ENCODE peak calls at places on chromosomes 1 and 21, in nine cellular contexts. A is IMR-90; Q is tibial nerve; H is SJSA1; W is effector memory CD4-positive, alpha-beta T cell; D is mesendoderm; M is naive thymus-derived CD4-positive, alpha-beta T cell; B is neural progenitor cell; S is esophagus squamous epithelium. O is an unnamed sample.

GRCh38 chr1:214022810-214023425 is 35.1 kb downstream of the PROX1 start:
- DNase-seq in A (no peak), W (no peak), B (no peak), M (no peak), Q (no peak), H (no peak), S (no peak), D (no peak), O (no peak)

GRCh38 chr1:63721531-63722189 is 52.2 kb upstream of the ROR1 start:
- DNase-seq in B (no peak), S (no peak), D (no peak), M (no peak), A (peak), H (no peak), W (no peak), Q (no peak), O (no peak)

GRCh38 chr1:10941891-10942541 is 70.4 kb upstream of the TARDBP start:
- DNase-seq in Q (peak), A (no peak), W (peak), S (no peak), M (peak), H (peak), B (peak), D (peak), O (peak)

GRCh38 chr1:241888232-241888631 is 40.2 kb downstream of the EXO1 start:
- DNase-seq in A (peak), H (no peak), M (no peak), D (no peak), W (no peak), Q (no peak), B (no peak), S (no peak), O (no peak)

GRCh38 chr1:90384152-90384650 is 332.9 kb downstream of the BARHL2 start:
- DNase-seq in A (no peak), D (peak), B (no peak), M (no peak), Q (no peak), S (no peak), W (no peak), H (no peak), O (no peak)

GRCh38 chr21:28227881-28228623 is 764.6 kb downstream of the LTN1 start:
- DNase-seq in D (no peak), B (no peak), A (peak), S (no peak), M (no peak), W (no peak), Q (no peak), H (no peak), O (no peak)

GRCh38 chr1:165697491-165697880 is 876 bp downstream of the ALDH9A1 start:
- DNase-seq in Q (no peak), S (no peak), B (peak), A (no peak), H (no peak), M (no peak), D (no peak), W (no peak), O (no peak)

GRCh38 chr1:32767641-32768040 is 49.5 kb downstream of the YARS1 start:
- DNase-seq in M (no peak), A (peak), D (no peak), S (no peak), W (no peak), Q (no peak), H (no peak), B (no peak), O (no peak)

GRCh38 chr1:35777109-35777508 is 7.3 kb upstream of the CLSPN start:
- DNase-seq in A (no peak), W (no peak), S (no peak), B (no peak), H (no peak), M (no peak), Q (no peak), D (no peak), O (no peak)

GRCh38 chr1:75276385-75276784 is 142.2 kb downstream of the LHX8 start:
- DNase-seq in D (no peak), Q (no peak), B (no peak), H (no peak), M (no peak), W (no peak), S (no peak), A (no peak), O (no peak)

GRCh38 chr1:99782920-99783319 is 16.5 kb upstream of the FRRS1 start:
- DNase-seq in H (no peak), A (no peak), B (no peak), Q (no peak), D (no peak), S (no peak), W (no peak), M (no peak), O (no peak)

GRCh38 chr1:32215629-32216505 is 6.3 kb downstream of the TMEM234 start:
- DNase-seq in H (peak), S (no peak), A (peak), D (peak), W (peak), B (peak), M (peak), Q (peak), O (peak)

GRCh38 chr1:169874229-169874628 is 19.5 kb downstream of the SCYL3 start:
- DNase-seq in S (no peak), D (no peak), Q (no peak), H (no peak), A (peak), W (no peak), B (no peak), M (no peak), O (no peak)

GRCh38 chr1:248372394-248372793 is 3.2 kb upstream of the OR2T6 start:
- DNase-seq in S (no peak), Q (no peak), D (no peak), W (no peak), B (no peak), H (no peak), A (no peak), M (peak), O (no peak)

GRCh38 chr1:234897754-234898454 is 230.7 kb downstream of the TOMM20 start:
- DNase-seq in H (no peak), W (no peak), D (no peak), Q (no peak), A (no peak), B (no peak), M (no peak), S (no peak), O (no peak)

GRCh38 chr1:175863291-175864050 is 120.1 kb upstream of the TNR start:
- DNase-seq in S (no peak), M (no peak), B (no peak), A (no peak), W (no peak), D (no peak), Q (no peak), H (no peak), O (no peak)

GRCh38 chr21:43884012-43884860 is 19.2 kb downstream of the AGPAT3 start:
- DNase-seq in B (peak), Q (no peak), S (no peak), A (no peak), D (peak), W (no peak), H (peak), M (no peak), O (no peak)

GRCh38 chr1:203636306-203636705 is 9.7 kb downstream of the ATP2B4 start:
- DNase-seq in S (no peak), D (no peak), W (no peak), B (no peak), H (no peak), A (peak), Q (no peak), M (no peak), O (peak)

GRCh38 chr1:56355422-56355821 is 223.9 kb downstream of the PLPP3 start:
- DNase-seq in D (no peak), Q (no peak), S (no peak), M (no peak), W (no peak), A (no peak), B (no peak), H (no peak), O (no peak)

GRCh38 chr1:248618878-248619277 is 16.0 kb downstream of the OR2T11 start:
- DNase-seq in H (no peak), D (peak), Q (peak), S (no peak), W (no peak), M (peak), A (peak), B (no peak), O (peak)

GRCh38 chr1:85282424-85282823 is 6.0 kb upstream of the BCL10 start:
- DNase-seq in D (peak), B (peak), A (no peak), M (no peak), Q (no peak), W (no peak), S (no peak), H (no peak), O (no peak)

GRCh38 chr1:94660994-94661393 is 119.4 kb upstream of the F3 start:
- DNase-seq in W (no peak), S (no peak), H (no peak), M (no peak), D (peak), Q (no peak), A (peak), B (peak), O (no peak)

GRCh38 chr1:47388548-47389238 is 27.4 kb upstream of the FOXE3 start:
- DNase-seq in D (peak), A (peak), H (peak), M (no peak), Q (peak), W (no peak), S (no peak), B (peak), O (peak)

GRCh38 chr1:63611231-63611630 is 18.0 kb downstream of the PGM1 start:
- DNase-seq in S (no peak), Q (no peak), D (peak), W (no peak), M (no peak), A (peak), H (no peak), B (peak), O (no peak)

GRCh38 chr1:95408506-95409136 is 174.6 kb downstream of the RWDD3 start:
- DNase-seq in D (peak), W (no peak), B (peak), A (no peak), S (no peak), H (no peak), M (no peak), Q (no peak), O (no peak)

GRCh38 chr21:37071561-37072238 is 1.2 kb downstream of the PIGP start:
- DNase-seq in S (no peak), B (peak), D (peak), M (no peak), W (no peak), H (peak), A (peak), Q (peak), O (peak)

GRCh38 chr1:47527653-47528272 is 89.9 kb downstream of the FOXD2 start:
- DNase-seq in A (no peak), Q (no peak), M (no peak), S (no peak), D (peak), W (no peak), H (no peak), B (peak), O (no peak)

GRCh38 chr1:95353185-95353584 is 119.2 kb downstream of the RWDD3 start:
- DNase-seq in W (no peak), D (no peak), S (no peak), B (no peak), A (no peak), H (no peak), Q (no peak), M (no peak), O (no peak)

GRCh38 chr1:109902204-109902985 is 8.3 kb upstream of the CSF1 start:
- DNase-seq in A (no peak), M (no peak), Q (no peak), S (no peak), H (no peak), W (no peak), D (peak), B (no peak), O (no peak)

GRCh38 chr1:92992066-92992465 is 30.8 kb upstream of the DIPK1A start:
- DNase-seq in Q (no peak), M (no peak), D (no peak), A (peak), W (no peak), S (no peak), H (no peak), B (no peak), O (no peak)

GRCh38 chr1:108000620-108001105 is 35.7 kb upstream of the VAV3 start:
- DNase-seq in Q (peak), A (peak), W (no peak), D (no peak), H (peak), M (no peak), S (no peak), B (no peak), O (peak)

GRCh38 chr1:3942416-3943122 is 42.5 kb upstream of the C1orf174 start:
- DNase-seq in B (no peak), S (no peak), Q (no peak), W (no peak), A (no peak), H (no peak), M (no peak), D (no peak), O (no peak)

GRCh38 chr1:184622136-184622823 is 132.4 kb downstream of the EDEM3 start:
- DNase-seq in B (no peak), A (peak), D (no peak), M (no peak), H (no peak), Q (peak), W (no peak), S (no peak), O (peak)

GRCh38 chr1:101506541-101507164 is 269.8 kb downstream of the S1PR1 start:
- DNase-seq in A (peak), S (no peak), W (no peak), B (peak), Q (peak), D (peak), M (peak), H (no peak), O (peak)

GRCh38 chr1:155082941-155083541 is 4.4 kb downstream of the EFNA3 start:
- DNase-seq in Q (no peak), S (no peak), H (no peak), B (no peak), D (no peak), A (no peak), W (no peak), M (no peak), O (no peak)

GRCh38 chr1:41900611-41901444 is 17.9 kb downstream of the HIVEP3 start:
- DNase-seq in Q (no peak), W (no peak), M (no peak), A (peak), S (no peak), D (peak), H (peak), B (no peak), O (no peak)

GRCh38 chr1:47333922-47334764 is 553 bp downstream of the CMPK1 start:
- DNase-seq in H (peak), D (peak), Q (peak), W (peak), B (peak), S (peak), M (peak), A (peak), O (peak)

GRCh38 chr1:228364706-228365213 is 41.9 kb downstream of the TRIM11 start:
- DNase-seq in W (no peak), B (no peak), D (no peak), S (no peak), A (no peak), M (no peak), Q (no peak), H (no peak), O (no peak)
- H3K27ac ChIP-seq in W (no peak), B (no peak), D (no peak), S (no peak), A (no peak), M (no peak), Q (no peak), H (no peak), O (no peak)

GRCh38 chr1:156898151-156898550 is 4.6 kb downstream of the PEAR1 start:
- DNase-seq in Q (peak), B (no peak), W (no peak), A (peak), S (no peak), D (no peak), M (no peak), H (no peak), O (no peak)
- H3K27ac ChIP-seq in Q (peak), B (no peak), W (no peak), A (peak), S (peak), D (no peak), M (no peak), H (peak), O (peak)

GRCh38 chr1:247077234-247077633 is 1.4 kb downstream of the ZNF670 start:
- DNase-seq in M (no peak), D (no peak), W (no peak), S (no peak), A (peak), B (no peak), H (no peak), Q (no peak), O (no peak)
- H3K27ac ChIP-seq in M (no peak), D (no peak), W (no peak), S (no peak), A (no peak), B (no peak), H (no peak), Q (no peak), O (no peak)

GRCh38 chr1:223738465-223739365 is 26.4 kb downstream of the CAPN2 start:
- DNase-seq in W (no peak), H (no peak), M (no peak), S (no peak), B (no peak), Q (no peak), A (no peak), D (no peak), O (no peak)
- H3K27ac ChIP-seq in W (no peak), H (no peak), M (no peak), S (peak), B (no peak), Q (peak), A (no peak), D (no peak), O (peak)

GRCh38 chr1:2212167-2212541 is 16.0 kb upstream of the SKI start:
- DNase-seq in M (no peak), Q (no peak), A (peak), S (no peak), H (no peak), B (peak), D (no peak), W (no peak), O (no peak)
- H3K27ac ChIP-seq in M (no peak), Q (peak), A (peak), S (peak), H (peak), B (peak), D (peak), W (no peak), O (peak)

DNA sequence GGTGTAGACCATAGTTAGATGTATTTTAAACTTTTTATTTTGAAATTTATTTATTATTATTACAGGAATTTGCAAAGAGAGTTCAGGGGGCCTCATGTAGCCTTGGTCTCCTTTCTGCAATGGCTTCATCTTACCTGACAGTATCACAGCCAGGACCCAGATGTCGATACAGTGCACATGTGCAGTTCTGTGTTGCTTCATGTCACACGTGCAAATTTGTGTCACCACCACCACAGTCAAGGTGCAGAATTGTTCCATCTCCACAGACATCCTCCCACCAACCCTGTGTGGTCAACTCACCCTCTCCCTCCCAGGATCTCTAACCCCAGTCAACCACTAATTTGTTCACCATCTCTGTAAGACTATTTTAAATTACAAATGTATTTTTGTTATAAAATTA is 184.5 kb downstream of the CAMTA1 start:
- DNase-seq in S (no peak), D (no peak), Q (no peak), H (no peak), A (no peak), M (no peak), W (no peak), B (no peak), O (no peak)
- H3K27ac ChIP-seq in S (no peak), D (no peak), Q (no peak), H (no peak), A (no peak), M (no peak), W (no peak), B (no peak), O (no peak)

GRCh38 chr1:53050310-53050709 is 11.7 kb upstream of the PODN start:
- DNase-seq in D (no peak), H (no peak), S (no peak), A (no peak), B (no peak), M (no peak), Q (no peak), W (no peak), O (no peak)
- H3K27ac ChIP-seq in D (no peak), H (no peak), S (no peak), A (no peak), B (no peak), M (no peak), Q (no peak), W (no peak), O (peak)